ENCODE peak calls at places on chromosomes 2 and 18, in five cellular contexts. One of them, this sample, is unnamed.

GRCh38 chr2:116317111-116317510 is 1497.4 kb upstream of the DDX18 start:
- DNase-seq in H1: no peak
- DNase-seq in K562: no peak
- DNase-seq in HepG2: no peak
- DNase-seq in GM12878: no peak
- DNase-seq in this sample: no peak

GRCh38 chr2:198376677-198377076 is 572.3 kb downstream of the PLCL1 start:
- DNase-seq in GM12878: no peak
- DNase-seq in K562: no peak
- DNase-seq in H1: no peak
- DNase-seq in HepG2: no peak
- DNase-seq in this sample: no peak

GRCh38 chr2:235911633-235912032 is 256.6 kb downstream of the GBX2 start:
- DNase-seq in H1: no peak
- DNase-seq in K562: no peak
- DNase-seq in HepG2: no peak
- DNase-seq in GM12878: no peak
- DNase-seq in this sample: no peak

GRCh38 chr18:12750076-12750707 is 47.4 kb downstream of the PSMG2 start:
- DNase-seq in K562: no peak
- DNase-seq in HepG2: no peak
- DNase-seq in GM12878: peak; percentile 23
- DNase-seq in H1: no peak
- DNase-seq in this sample: no peak

GRCh38 chr2:120858361-120858760 is 122.7 kb downstream of the GLI2 start:
- DNase-seq in K562: no peak
- DNase-seq in HepG2: no peak
- DNase-seq in GM12878: no peak
- DNase-seq in H1: no peak
- DNase-seq in this sample: peak; percentile 64

GRCh38 chr2:84187258-84187657 is 271.8 kb downstream of the SUCLG1 start:
- DNase-seq in K562: no peak
- DNase-seq in HepG2: no peak
- DNase-seq in GM12878: no peak
- DNase-seq in H1: no peak
- DNase-seq in this sample: no peak

GRCh38 chr18:64409511-64409910 is 260.6 kb upstream of the LINC00305 start:
- DNase-seq in K562: no peak
- DNase-seq in H1: no peak
- DNase-seq in GM12878: no peak
- DNase-seq in HepG2: no peak
- DNase-seq in this sample: no peak

GRCh38 chr18:23422751-23423418 is 30.2 kb upstream of the RIOK3 start:
- DNase-seq in H1: no peak
- DNase-seq in K562: peak; percentile 92
- DNase-seq in HepG2: peak; percentile 66
- DNase-seq in GM12878: peak; percentile 92
- DNase-seq in this sample: peak; percentile 21

GRCh38 chr18:29078272-29078671 is 901.3 kb upstream of the CDH2 start:
- DNase-seq in GM12878: no peak
- DNase-seq in HepG2: no peak
- DNase-seq in H1: no peak
- DNase-seq in K562: no peak
- DNase-seq in this sample: no peak

GRCh38 chr2:235283246-235283645 is 210.6 kb upstream of the AGAP1 start:
- DNase-seq in GM12878: no peak
- DNase-seq in HepG2: no peak
- DNase-seq in K562: no peak
- DNase-seq in H1: no peak
- DNase-seq in this sample: no peak

GRCh38 chr2:96929245-96929925 is 57.0 kb downstream of the FAM178B start:
- DNase-seq in K562: no peak
- DNase-seq in H1: no peak
- DNase-seq in GM12878: no peak
- DNase-seq in HepG2: no peak
- DNase-seq in this sample: no peak

DNA sequence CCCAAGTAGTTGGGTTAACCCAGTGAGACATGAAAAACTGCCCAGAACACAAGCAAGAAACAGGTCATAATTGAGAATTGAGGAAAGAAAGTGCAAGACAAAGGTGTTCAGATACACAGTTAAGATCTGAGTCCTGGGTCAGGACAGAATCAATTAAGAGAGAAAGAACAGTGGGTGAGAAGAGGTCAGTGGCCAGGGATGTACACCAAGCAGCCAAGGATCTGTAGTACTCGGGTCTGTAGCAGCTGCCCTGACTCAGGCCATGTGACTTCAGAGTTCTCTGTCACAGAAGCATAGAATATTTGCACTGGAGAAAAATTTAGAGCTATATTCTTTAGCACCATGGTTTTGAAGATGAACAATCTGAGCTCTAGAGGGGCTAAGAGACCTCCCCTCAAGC is 141.6 kb downstream of the SLC8A1 start:
- DNase-seq in HepG2: no peak
- DNase-seq in GM12878: no peak
- DNase-seq in K562: no peak
- DNase-seq in H1: no peak
- DNase-seq in this sample: no peak
- TF ChIP-seq JUND in HepG2: no peak
- TF ChIP-seq JUND in GM12878: no peak
- TF ChIP-seq JUND in K562: no peak
- TF ChIP-seq JUND in H1: no peak
- TF ChIP-seq JUND in this sample: no peak

GRCh38 chr18:55543130-55543704 is 44.8 kb downstream of the TCF4 start:
- DNase-seq in K562: no peak
- DNase-seq in HepG2: no peak
- DNase-seq in H1: no peak
- DNase-seq in GM12878: no peak
- DNase-seq in this sample: peak; percentile 29

GRCh38 chr18:55547705-55548056 is 40.3 kb downstream of the TCF4 start:
- DNase-seq in H1: no peak
- DNase-seq in HepG2: no peak
- DNase-seq in GM12878: no peak
- DNase-seq in K562: no peak
- DNase-seq in this sample: no peak

GRCh38 chr18:55541571-55541970 is 46.4 kb downstream of the TCF4 start:
- DNase-seq in GM12878: no peak
- DNase-seq in H1: no peak
- DNase-seq in K562: no peak
- DNase-seq in HepG2: no peak
- DNase-seq in this sample: no peak

GRCh38 chr18:55546873-55547704 is 40.9 kb downstream of the TCF4 start:
- DNase-seq in H1: no peak
- DNase-seq in GM12878: no peak
- DNase-seq in HepG2: no peak
- DNase-seq in K562: peak; percentile 12
- DNase-seq in this sample: no peak

GRCh38 chr18:55544028-55544427 is 44.0 kb downstream of the TCF4 start:
- DNase-seq in H1: no peak
- DNase-seq in GM12878: no peak
- DNase-seq in HepG2: no peak
- DNase-seq in K562: no peak
- DNase-seq in this sample: peak; percentile 37
- TF ChIP-seq USF2 in H1: no peak
- TF ChIP-seq USF2 in GM12878: no peak
- TF ChIP-seq USF2 in HepG2: no peak
- TF ChIP-seq USF2 in K562: no peak
- TF ChIP-seq USF2 in this sample: no peak

DNA sequence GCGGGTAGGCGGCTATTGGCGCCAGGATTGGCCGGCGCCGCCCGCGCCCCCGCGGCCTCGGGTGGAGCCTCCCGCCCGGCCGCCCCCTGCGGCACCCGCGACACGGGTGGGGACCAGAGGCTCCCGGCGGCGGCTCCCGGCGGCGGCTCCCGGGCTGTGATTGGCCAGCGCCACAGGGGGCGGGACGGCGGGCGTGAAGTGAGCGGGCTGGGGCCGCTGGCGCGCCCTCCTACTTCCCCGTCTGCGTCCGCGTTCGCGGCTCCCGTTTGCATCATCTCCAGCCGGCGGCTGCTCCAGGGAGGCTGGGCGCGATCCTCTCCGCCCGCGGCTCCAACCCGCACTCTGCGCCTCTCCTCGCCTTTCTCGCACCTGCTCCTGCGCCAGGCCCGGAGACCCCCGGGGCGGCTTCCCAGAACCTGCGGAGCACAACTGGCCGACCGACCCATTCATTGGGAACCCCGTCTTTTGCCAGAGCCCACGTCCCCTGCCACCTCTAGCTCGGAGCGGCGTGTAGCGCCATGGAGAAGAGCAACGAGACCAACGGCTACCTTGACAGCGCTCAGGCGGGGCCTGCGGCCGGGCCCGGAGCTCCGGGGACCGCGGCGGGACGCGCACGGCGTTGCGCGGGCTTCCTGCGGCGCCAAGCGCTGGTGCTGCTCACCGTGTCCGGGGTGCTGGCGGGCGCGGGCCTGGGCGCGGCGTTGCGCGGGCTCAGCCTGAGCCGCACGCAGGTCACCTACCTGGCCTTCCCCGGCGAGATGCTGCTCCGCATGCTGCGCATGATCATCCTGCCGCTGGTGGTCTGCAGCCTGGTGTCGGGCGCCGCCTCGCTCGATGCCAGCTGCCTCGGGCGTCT is at the start of gene SLC1A4:
- DNase-seq in HepG2: peak; percentile 82
- DNase-seq in GM12878: no peak
- DNase-seq in K562: peak; percentile 94
- DNase-seq in H1: no peak
- DNase-seq in this sample: peak; percentile 97
- TF ChIP-seq JUND in HepG2: no peak
- TF ChIP-seq JUND in GM12878: no peak
- TF ChIP-seq JUND in K562: peak; percentile 71
- TF ChIP-seq JUND in H1: no peak
- TF ChIP-seq JUND in this sample: no peak

GRCh38 chr2:95279435-95280035 is 5.3 kb downstream of the PROM2 start:
- DNase-seq in HepG2: no peak
- DNase-seq in GM12878: no peak
- DNase-seq in K562: no peak
- DNase-seq in H1: no peak
- DNase-seq in this sample: no peak

GRCh38 chr2:95282458-95282857 is 8.2 kb downstream of the PROM2 start:
- DNase-seq in GM12878: no peak
- DNase-seq in H1: no peak
- DNase-seq in HepG2: no peak
- DNase-seq in K562: no peak
- DNase-seq in this sample: no peak

GRCh38 chr2:95278637-95279225 is 4.5 kb downstream of the PROM2 start:
- DNase-seq in GM12878: no peak
- DNase-seq in K562: no peak
- DNase-seq in HepG2: no peak
- DNase-seq in H1: no peak
- DNase-seq in this sample: no peak

GRCh38 chr2:95281786-95282185 is 7.5 kb downstream of the PROM2 start:
- DNase-seq in H1: no peak
- DNase-seq in HepG2: no peak
- DNase-seq in GM12878: no peak
- DNase-seq in K562: no peak
- DNase-seq in this sample: no peak

DNA sequence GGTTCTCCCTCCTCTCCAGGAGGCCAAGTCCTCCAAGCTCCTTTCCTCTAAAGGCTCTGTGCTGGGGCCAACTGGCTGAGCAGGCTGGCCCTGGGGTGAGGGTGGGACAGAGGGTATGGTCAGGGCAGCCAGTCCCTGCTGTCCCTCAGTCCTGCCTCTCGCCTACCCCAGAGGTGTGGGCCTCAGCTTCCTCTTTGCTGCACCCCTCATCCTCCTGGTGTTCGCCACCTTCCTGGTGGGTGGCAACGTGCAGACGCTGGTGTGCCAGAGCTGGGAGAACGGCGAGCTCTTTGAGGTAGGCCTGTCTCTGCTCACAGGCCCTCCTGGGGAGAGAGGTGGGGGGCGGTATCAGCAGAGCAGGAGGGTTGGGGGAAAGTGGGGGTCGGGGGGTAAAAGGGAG is 6.8 kb downstream of the PROM2 start:
- DNase-seq in H1: no peak
- DNase-seq in K562: no peak
- DNase-seq in GM12878: no peak
- DNase-seq in HepG2: no peak
- DNase-seq in this sample: no peak
- TF ChIP-seq USF2 in H1: no peak
- TF ChIP-seq USF2 in K562: no peak
- TF ChIP-seq USF2 in GM12878: no peak
- TF ChIP-seq USF2 in HepG2: no peak
- TF ChIP-seq USF2 in this sample: no peak

GRCh38 chr2:231709981-231710750 is 1.8 kb downstream of the PTMA start:
- DNase-seq in HepG2: peak; percentile 78
- DNase-seq in GM12878: peak; percentile 28
- DNase-seq in H1: no peak
- DNase-seq in K562: peak; percentile 84
- DNase-seq in this sample: peak; percentile 95

GRCh38 chr2:231708773-231709635 is 679 bp downstream of the PTMA start:
- DNase-seq in HepG2: no peak
- DNase-seq in K562: peak; percentile 61
- DNase-seq in GM12878: no peak
- DNase-seq in H1: no peak
- DNase-seq in this sample: peak; percentile 44

GRCh38 chr2:231711677-231712461 is 3.5 kb downstream of the PTMA start:
- DNase-seq in GM12878: no peak
- DNase-seq in HepG2: no peak
- DNase-seq in K562: no peak
- DNase-seq in H1: no peak
- DNase-seq in this sample: no peak

GRCh38 chr2:231709636-231709980 is 1.3 kb downstream of the PTMA start:
- DNase-seq in GM12878: no peak
- DNase-seq in HepG2: no peak
- DNase-seq in H1: no peak
- DNase-seq in K562: peak; percentile 47
- DNase-seq in this sample: no peak

DNA sequence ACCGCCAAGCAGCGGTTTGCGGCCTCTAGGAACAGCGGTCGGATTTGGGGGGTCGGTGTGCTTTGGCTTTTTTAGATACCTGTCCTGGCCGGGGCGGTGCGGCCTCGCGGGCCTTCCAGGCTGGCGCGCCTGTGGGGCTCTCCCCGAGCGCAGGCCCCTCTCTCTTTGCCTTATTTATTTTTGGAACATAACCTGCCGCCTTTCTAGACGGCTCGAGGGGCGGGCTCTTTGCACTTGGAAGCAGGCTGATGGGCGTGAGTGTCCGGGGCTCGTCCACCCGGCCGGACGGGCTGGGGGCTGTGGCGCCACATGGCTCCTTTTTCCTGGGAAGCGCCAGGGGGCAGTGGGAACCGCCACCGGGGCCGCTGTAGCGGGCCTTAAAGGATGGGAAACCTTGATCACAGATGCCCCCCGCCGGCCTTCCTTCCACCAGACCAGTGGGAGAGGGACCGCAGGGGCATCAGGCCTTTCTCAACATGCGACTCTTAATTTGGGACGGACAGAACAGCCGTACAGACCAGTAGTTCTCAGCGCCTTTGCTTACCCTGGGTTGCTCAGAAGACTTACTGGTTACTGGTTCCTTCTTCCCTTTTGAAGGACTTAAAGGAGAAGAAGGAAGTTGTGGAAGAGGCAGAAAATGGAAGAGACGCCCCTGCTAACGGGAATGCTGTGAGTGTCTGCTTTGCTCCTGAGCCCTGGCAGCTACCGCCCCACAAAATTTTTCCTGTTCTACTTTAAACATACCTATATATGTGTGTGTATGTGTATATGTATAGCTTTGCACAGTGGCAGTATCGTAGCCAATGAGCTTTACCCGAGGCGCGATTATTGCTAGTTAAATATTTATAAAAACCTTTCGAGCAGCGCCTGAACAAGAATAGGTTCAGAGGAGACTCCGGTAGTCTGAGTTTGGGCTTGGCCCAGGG is 2.7 kb downstream of the PTMA start:
- DNase-seq in GM12878: no peak
- DNase-seq in H1: no peak
- DNase-seq in K562: peak; percentile 32
- DNase-seq in HepG2: no peak
- DNase-seq in this sample: peak; percentile 54
- TF ChIP-seq JUND in GM12878: no peak
- TF ChIP-seq JUND in H1: no peak
- TF ChIP-seq JUND in K562: no peak
- TF ChIP-seq JUND in HepG2: no peak
- TF ChIP-seq JUND in this sample: no peak

This sample was measured in SK-N-SH.